ENCODE peak calls at places on chromosome 11, in six cellular contexts. J is A549, N is endothelial cell of umbilical vein, U is lower leg skin, S is fibroblast of the aortic adventitia, C is OCI-LY7. B is an unnamed sample.

GRCh38 chr11:34468209-34468841 is 29.6 kb downstream of the CAT start:
- DNase-seq in J (peak; percentile 42), N (peak; percentile 21), U (no peak), S (peak; percentile 15), C (peak; percentile 23), B (peak; percentile 6)

GRCh38 chr11:12598330-12599256 is 75.6 kb upstream of the TEAD1 start:
- DNase-seq in J (no peak), N (peak; percentile 38), U (no peak), S (no peak), C (no peak), B (no peak)

GRCh38 chr11:67627788-67628624 is 1.7 kb downstream of the NUDT8 start:
- DNase-seq in J (no peak), N (no peak), U (no peak), S (no peak), C (no peak), B (no peak)

GRCh38 chr11:1036931-1037330 is 413 bp upstream of the MUC6 start:
- DNase-seq in J (no peak), N (no peak), U (no peak), S (no peak), C (no peak), B (no peak)

GRCh38 chr11:33475999-33476398 is 218.8 kb downstream of the HIPK3 start:
- DNase-seq in J (no peak), N (peak; percentile 72), U (no peak), S (peak; percentile 90), C (peak; percentile 71), B (peak; percentile 32)

GRCh38 chr11:74013141-74013540 is 4.3 kb upstream of the UCP3 start:
- DNase-seq in J (no peak), N (no peak), U (peak; percentile 76), S (no peak), C (no peak), B (no peak)

GRCh38 chr11:27385245-27385644 is 22.2 kb upstream of the CCDC34 start:
- DNase-seq in J (peak; percentile 36), N (peak; percentile 14), U (no peak), S (peak; percentile 83), C (no peak), B (peak; percentile 66)

GRCh38 chr11:68812526-68812925 is 29.2 kb downstream of the CPT1A start:
- DNase-seq in J (no peak), N (no peak), U (peak; percentile 89), S (peak; percentile 54), C (no peak), B (no peak)

GRCh38 chr11:130213143-130213978 is 53.8 kb downstream of the ST14 start:
- DNase-seq in J (peak; percentile 20), N (peak; percentile 40), U (peak; percentile 92), S (peak; percentile 26), C (peak; percentile 71), B (no peak)

GRCh38 chr11:95378106-95378505 is 147.1 kb upstream of the SESN3 start:
- DNase-seq in J (no peak), N (no peak), U (no peak), S (peak; percentile 43), C (no peak), B (no peak)

GRCh38 chr11:1514349-1515061 is 27.9 kb upstream of the MOB2 start:
- DNase-seq in J (no peak), N (no peak), U (no peak), S (no peak), C (no peak), B (no peak)

DNA sequence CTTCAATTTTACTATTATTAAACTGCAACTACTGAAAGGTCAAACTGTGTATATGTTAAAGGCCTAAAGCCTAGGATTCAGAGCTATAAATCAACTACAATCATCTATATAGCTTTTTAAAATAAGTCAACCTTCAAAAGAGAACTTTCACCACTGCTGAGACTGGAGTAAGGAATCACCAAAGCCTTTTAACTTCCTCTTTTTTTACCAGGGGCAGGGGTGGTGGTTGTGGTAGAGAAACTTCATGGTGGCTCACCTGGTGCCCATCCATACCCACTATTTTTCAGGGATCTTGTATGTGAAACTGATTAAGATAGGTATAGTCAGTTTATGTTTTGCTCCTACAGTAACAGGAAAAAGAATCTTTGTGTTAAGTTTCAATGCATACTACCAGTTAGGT is 31.5 kb downstream of the TSG101 start:
- DNase-seq in J (no peak), N (no peak), U (no peak), S (no peak), C (peak; percentile 8), B (no peak)
- H3K4me3 ChIP-seq in J (no peak overlapping the region), N (no peak overlapping the region), U (no peak overlapping the region), S (no peak overlapping the region), C (no peak overlapping the region), B (no peak overlapping the region)

GRCh38 chr11:31045335-31045734 is 324.2 kb downstream of the DCDC1 start:
- DNase-seq in J (peak; percentile 29), N (no peak), U (no peak), S (peak; percentile 27), C (no peak), B (peak; percentile 3)
- TF ChIP-seq CTCF in J (peak; percentile 24), N (no peak), U (no peak), S (peak; percentile 29), C (peak; percentile 50), B (peak; percentile 64)

DNA sequence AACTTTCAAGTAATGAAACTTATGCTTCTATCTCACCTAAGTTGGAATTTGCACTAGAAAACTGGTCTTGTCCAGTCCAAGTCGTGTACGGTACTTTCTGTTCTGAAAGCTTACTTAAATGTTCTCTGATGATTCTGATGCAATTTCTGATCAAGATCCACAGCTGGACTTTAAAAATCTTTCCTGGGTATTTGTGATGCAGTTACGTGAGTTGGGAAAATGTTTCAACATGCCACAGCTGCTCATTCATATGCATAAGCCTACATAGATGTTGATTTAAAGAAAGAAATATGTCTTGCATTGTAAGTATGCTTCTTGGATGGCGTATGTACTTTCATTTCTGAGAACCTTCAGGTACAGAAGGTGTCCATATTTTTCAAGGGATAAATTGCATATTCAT is 493.7 kb upstream of the CCDC90B start:
- DNase-seq in J (no peak), N (no peak), U (no peak), S (peak; percentile 3), C (no peak), B (no peak)
- H3K4me3 ChIP-seq in J (no peak overlapping the region), N (no peak overlapping the region), U (no peak overlapping the region), S (no peak overlapping the region), C (no peak overlapping the region), B (no peak overlapping the region)

GRCh38 chr11:118434553-118435232 is 1.6 kb upstream of the KMT2A start:
- DNase-seq in J (no peak), N (peak; percentile 58), U (peak; percentile 89), S (peak; percentile 34), C (peak; percentile 59), B (no peak)
- TF ChIP-seq CTCF in J (no peak), N (no peak), U (no peak), S (no peak), C (peak; percentile 38), B (no peak)

GRCh38 chr11:36598051-36598450 is at the start of gene RAG2:
- DNase-seq in J (no peak), N (no peak), U (no peak), S (no peak), C (no peak), B (no peak)
- H3K4me3 ChIP-seq in J (no peak within 1 kb of the TSS), N (no peak within 1 kb of the TSS), U (no peak within 1 kb of the TSS), S (no peak within 1 kb of the TSS), C (no peak within 1 kb of the TSS), B (no peak within 1 kb of the TSS)